ENCODE peak calls at places on chromosomes 5 and 9, in five cellular contexts. One of them, this sample, is unnamed.

GRCh38 chr9:89601306-89601705 is 3.5 kb upstream of the GADD45G start:
- DNase-seq in transverse colon: no peak
- DNase-seq in colonic mucosa: no peak
- DNase-seq in suprapubic skin: no peak
- DNase-seq in fibroblast of lung: no peak
- DNase-seq in this sample: no peak

GRCh38 chr5:1554410-1554967 is 30.7 kb upstream of the LPCAT1 start:
- DNase-seq in transverse colon: no peak
- DNase-seq in colonic mucosa: peak; percentile 12
- DNase-seq in suprapubic skin: no peak
- DNase-seq in fibroblast of lung: no peak
- DNase-seq in this sample: peak; percentile 46

GRCh38 chr9:94014066-94014654 is 59.0 kb upstream of the BARX1 start:
- DNase-seq in transverse colon: no peak
- DNase-seq in colonic mucosa: no peak
- DNase-seq in suprapubic skin: no peak
- DNase-seq in fibroblast of lung: peak; percentile 34
- DNase-seq in this sample: no peak

GRCh38 chr5:83474986-83475385 is 3.4 kb downstream of the VCAN start:
- DNase-seq in transverse colon: no peak
- DNase-seq in colonic mucosa: no peak
- DNase-seq in suprapubic skin: no peak
- DNase-seq in fibroblast of lung: no peak
- DNase-seq in this sample: no peak

GRCh38 chr5:141692919-141693848 is 11.2 kb upstream of the ARAP3 start:
- DNase-seq in transverse colon: no peak
- DNase-seq in colonic mucosa: no peak
- DNase-seq in suprapubic skin: no peak
- DNase-seq in fibroblast of lung: peak; percentile 69
- DNase-seq in this sample: no peak

GRCh38 chr5:149473441-149473840 is 77.8 kb downstream of the CSNK1A1 start:
- DNase-seq in transverse colon: peak; percentile 11
- DNase-seq in colonic mucosa: no peak
- DNase-seq in suprapubic skin: no peak
- DNase-seq in fibroblast of lung: no peak
- DNase-seq in this sample: no peak

GRCh38 chr5:170092702-170093101 is 13.0 kb upstream of the FOXI1 start:
- DNase-seq in transverse colon: no peak
- DNase-seq in colonic mucosa: no peak
- DNase-seq in suprapubic skin: no peak
- DNase-seq in fibroblast of lung: no peak
- DNase-seq in this sample: no peak

GRCh38 chr5:56358703-56359428 is 125.7 kb upstream of the ANKRD55 start:
- DNase-seq in transverse colon: no peak
- DNase-seq in colonic mucosa: no peak
- DNase-seq in suprapubic skin: no peak
- DNase-seq in fibroblast of lung: peak; percentile 58
- DNase-seq in this sample: peak; percentile 44

GRCh38 chr5:141747152-141747640 is 65.2 kb upstream of the ARAP3 start:
- DNase-seq in transverse colon: peak; percentile 51
- DNase-seq in colonic mucosa: peak; percentile 34
- DNase-seq in suprapubic skin: no peak
- DNase-seq in fibroblast of lung: peak; percentile 46
- DNase-seq in this sample: no peak

GRCh38 chr9:114662081-114662989 is 4.7 kb upstream of the TEX53 start:
- DNase-seq in transverse colon: peak; percentile 54
- DNase-seq in colonic mucosa: peak; percentile 63
- DNase-seq in suprapubic skin: no peak
- DNase-seq in fibroblast of lung: no peak
- DNase-seq in this sample: no peak

GRCh38 chr9:114860187-114860586 is 54.3 kb upstream of the TNFSF15 start:
- DNase-seq in transverse colon: no peak
- DNase-seq in colonic mucosa: no peak
- DNase-seq in suprapubic skin: no peak
- DNase-seq in fibroblast of lung: no peak
- DNase-seq in this sample: no peak

GRCh38 chr9:87148391-87149237 is 201.3 kb upstream of the GAS1 start:
- DNase-seq in transverse colon: peak; percentile 52
- DNase-seq in colonic mucosa: peak; percentile 45
- DNase-seq in suprapubic skin: peak; percentile 91
- DNase-seq in fibroblast of lung: peak; percentile 80
- DNase-seq in this sample: no peak

GRCh38 chr5:123599171-123599570 is 87.2 kb downstream of the CSNK1G3 start:
- DNase-seq in transverse colon: no peak
- DNase-seq in colonic mucosa: no peak
- DNase-seq in suprapubic skin: no peak
- DNase-seq in fibroblast of lung: no peak
- DNase-seq in this sample: no peak

GRCh38 chr5:132428147-132428482 is 58.6 kb downstream of the SLC22A5 start:
- DNase-seq in transverse colon: no peak
- DNase-seq in colonic mucosa: no peak
- DNase-seq in suprapubic skin: no peak
- DNase-seq in fibroblast of lung: no peak
- DNase-seq in this sample: no peak
- H3K27ac ChIP-seq in transverse colon: peak overlapping the region; percentile 96
- H3K27ac ChIP-seq in colonic mucosa: peak overlapping the region; percentile 94
- H3K27ac ChIP-seq in suprapubic skin: peak overlapping the region; percentile 44
- H3K27ac ChIP-seq in fibroblast of lung: peak overlapping the region; percentile 99
- H3K27ac ChIP-seq in this sample: peak overlapping the region; percentile 87

GRCh38 chr5:143396353-143396940 is 7.0 kb downstream of the NR3C1 start:
- DNase-seq in transverse colon: no peak
- DNase-seq in colonic mucosa: no peak
- DNase-seq in suprapubic skin: no peak
- DNase-seq in fibroblast of lung: no peak
- DNase-seq in this sample: no peak
- H3K4me1 ChIP-seq in transverse colon: peaks cover 29% of the 10 kb centered on the region
- H3K4me1 ChIP-seq in colonic mucosa: no peaks in the 10 kb centered on the region
- H3K4me1 ChIP-seq in suprapubic skin: peaks cover 88% of the 10 kb centered on the region
- H3K4me1 ChIP-seq in fibroblast of lung: peaks cover 6% of the 10 kb centered on the region
- H3K4me1 ChIP-seq in this sample: peaks cover 68% of the 10 kb centered on the region

GRCh38 chr5:172830275-172830799 is 3.7 kb upstream of the ERGIC1 start:
- DNase-seq in transverse colon: no peak
- DNase-seq in colonic mucosa: no peak
- DNase-seq in suprapubic skin: no peak
- DNase-seq in fibroblast of lung: no peak
- DNase-seq in this sample: no peak
- H3K27ac ChIP-seq in transverse colon: no peak overlapping the region
- H3K27ac ChIP-seq in colonic mucosa: no peak overlapping the region
- H3K27ac ChIP-seq in suprapubic skin: no peak overlapping the region
- H3K27ac ChIP-seq in fibroblast of lung: peak overlapping the region; percentile 84
- H3K27ac ChIP-seq in this sample: no peak overlapping the region

DNA sequence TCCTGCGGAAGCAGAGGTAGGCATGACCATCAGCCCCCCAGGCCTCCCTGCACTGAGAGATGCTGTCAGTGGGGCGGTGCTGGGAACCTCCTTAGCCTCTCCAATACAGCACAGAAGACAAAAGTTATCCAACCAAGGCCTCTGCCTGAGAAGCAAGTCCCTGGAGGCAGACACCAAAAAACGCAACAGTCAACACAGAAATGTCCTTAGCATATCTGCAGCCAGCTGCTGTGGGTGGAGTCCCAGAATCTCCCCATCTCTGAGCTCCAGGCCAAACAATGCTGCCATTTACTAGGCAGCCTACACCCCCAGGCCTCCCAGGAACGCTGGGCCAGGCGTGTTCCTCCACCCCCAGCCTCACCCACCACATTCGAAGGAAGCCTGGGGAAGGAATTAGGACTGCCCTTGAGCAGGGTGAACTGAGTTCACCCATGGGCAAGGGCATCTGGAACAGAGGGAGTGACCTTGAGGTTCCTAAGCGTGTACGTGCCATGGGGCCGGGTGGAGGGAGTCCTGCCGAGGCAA is 43.7 kb downstream of the STK10 start:
- DNase-seq in transverse colon: peak; percentile 22
- DNase-seq in colonic mucosa: peak; percentile 35
- DNase-seq in suprapubic skin: no peak
- DNase-seq in fibroblast of lung: peak; percentile 51
- DNase-seq in this sample: no peak
- H3K4me1 ChIP-seq in transverse colon: peaks cover 27% of the 10 kb centered on the region
- H3K4me1 ChIP-seq in colonic mucosa: no peaks in the 10 kb centered on the region
- H3K4me1 ChIP-seq in suprapubic skin: peaks cover 6% of the 10 kb centered on the region
- H3K4me1 ChIP-seq in fibroblast of lung: no peaks in the 10 kb centered on the region
- H3K4me1 ChIP-seq in this sample: no peaks in the 10 kb centered on the region

GRCh38 chr9:71663931-71664459 is 104.3 kb downstream of the CEMIP2 start:
- DNase-seq in transverse colon: no peak
- DNase-seq in colonic mucosa: no peak
- DNase-seq in suprapubic skin: no peak
- DNase-seq in fibroblast of lung: peak; percentile 70
- DNase-seq in this sample: peak; percentile 45
- H3K27ac ChIP-seq in transverse colon: no peak overlapping the region
- H3K27ac ChIP-seq in colonic mucosa: no peak overlapping the region
- H3K27ac ChIP-seq in suprapubic skin: peak overlapping the region; percentile 11
- H3K27ac ChIP-seq in fibroblast of lung: no peak overlapping the region
- H3K27ac ChIP-seq in this sample: no peak overlapping the region

DNA sequence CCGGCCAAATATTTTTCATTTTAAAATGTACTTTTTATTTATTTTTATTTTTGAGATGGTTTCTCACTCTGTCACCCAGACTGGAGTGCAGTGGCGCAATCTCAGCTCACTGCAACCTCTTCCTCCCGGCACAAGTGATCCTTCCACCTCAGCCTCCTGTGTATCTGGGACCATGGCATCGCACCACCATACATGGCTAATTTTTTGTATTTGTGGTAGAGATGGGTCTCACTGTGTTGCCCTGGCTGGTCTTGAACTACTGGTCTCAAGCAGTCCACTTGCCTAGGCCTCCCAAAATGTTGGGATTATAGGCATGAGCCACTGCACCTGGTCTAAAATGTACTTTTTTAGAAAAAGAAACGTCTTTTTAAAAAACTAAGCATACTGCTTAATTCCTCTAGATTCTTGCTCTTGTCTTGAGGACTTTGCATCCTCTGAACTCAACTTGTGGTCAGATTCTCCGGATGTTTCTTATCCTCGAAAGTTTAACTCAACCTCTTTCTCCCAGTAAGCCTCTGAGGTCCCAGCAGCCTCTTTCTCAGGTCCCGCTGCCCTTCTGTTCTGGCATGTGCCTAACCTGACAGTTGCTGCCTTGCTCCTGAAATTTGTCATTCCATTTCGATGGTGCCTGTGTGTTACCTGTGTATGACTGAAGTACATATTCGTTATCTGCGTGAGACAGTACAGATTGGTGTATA is 63.0 kb downstream of the TRIO start:
- DNase-seq in transverse colon: no peak
- DNase-seq in colonic mucosa: no peak
- DNase-seq in suprapubic skin: no peak
- DNase-seq in fibroblast of lung: peak; percentile 73
- DNase-seq in this sample: no peak
- H3K4me1 ChIP-seq in transverse colon: peaks cover 70% of the 10 kb centered on the region
- H3K4me1 ChIP-seq in colonic mucosa: peaks cover 15% of the 10 kb centered on the region
- H3K4me1 ChIP-seq in suprapubic skin: peaks cover 38% of the 10 kb centered on the region
- H3K4me1 ChIP-seq in fibroblast of lung: peaks cover 37% of the 10 kb centered on the region
- H3K4me1 ChIP-seq in this sample: peaks cover 15% of the 10 kb centered on the region

DNA sequence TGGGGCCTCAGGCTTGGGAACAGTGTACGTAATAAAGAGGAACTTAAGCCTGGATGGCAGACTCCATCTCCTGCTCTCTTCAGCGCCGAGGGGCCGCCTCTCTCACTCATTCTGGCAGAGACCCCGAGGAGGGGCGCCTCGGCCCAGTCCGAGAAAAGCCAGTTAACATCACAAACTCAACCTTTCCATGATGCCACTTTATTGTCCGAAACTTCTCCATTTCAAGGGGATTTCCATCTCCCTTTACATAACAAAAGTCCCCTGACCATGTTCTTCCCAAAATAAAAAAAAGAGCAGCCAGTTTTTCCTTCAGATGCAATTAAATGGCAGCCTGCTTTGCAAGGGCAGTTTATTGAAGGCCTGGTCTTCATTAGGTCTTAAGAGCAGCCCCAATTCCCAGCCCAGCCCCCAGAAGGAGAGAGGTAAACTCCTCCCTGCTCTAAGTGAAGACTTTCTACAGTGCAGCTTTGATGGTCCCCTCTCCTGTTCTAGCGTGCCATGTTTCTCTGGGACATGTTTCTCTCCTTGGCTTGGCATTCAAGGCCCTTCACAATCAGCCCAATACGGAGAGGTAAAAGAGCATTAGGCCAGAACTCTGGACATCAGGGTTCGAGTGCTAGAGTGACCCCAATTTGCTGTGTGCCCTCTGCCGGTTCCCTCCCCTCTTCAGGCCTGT is 19.5 kb upstream of the RAB14 start:
- DNase-seq in transverse colon: no peak
- DNase-seq in colonic mucosa: no peak
- DNase-seq in suprapubic skin: no peak
- DNase-seq in fibroblast of lung: no peak
- DNase-seq in this sample: no peak
- H3K27ac ChIP-seq in transverse colon: no peak overlapping the region
- H3K27ac ChIP-seq in colonic mucosa: no peak overlapping the region
- H3K27ac ChIP-seq in suprapubic skin: no peak overlapping the region
- H3K27ac ChIP-seq in fibroblast of lung: no peak overlapping the region
- H3K27ac ChIP-seq in this sample: no peak overlapping the region

GRCh38 chr5:119333421-119333851 is 22.4 kb upstream of the TNFAIP8 start:
- DNase-seq in transverse colon: no peak
- DNase-seq in colonic mucosa: no peak
- DNase-seq in suprapubic skin: no peak
- DNase-seq in fibroblast of lung: no peak
- DNase-seq in this sample: no peak

GRCh38 chr5:119336846-119337564 is 18.8 kb upstream of the TNFAIP8 start:
- DNase-seq in transverse colon: no peak
- DNase-seq in colonic mucosa: no peak
- DNase-seq in suprapubic skin: no peak
- DNase-seq in fibroblast of lung: no peak
- DNase-seq in this sample: no peak

GRCh38 chr5:119335261-119335677 is 20.6 kb upstream of the TNFAIP8 start:
- DNase-seq in transverse colon: no peak
- DNase-seq in colonic mucosa: no peak
- DNase-seq in suprapubic skin: no peak
- DNase-seq in fibroblast of lung: no peak
- DNase-seq in this sample: no peak

GRCh38 chr5:119338326-119338957 is 17.4 kb upstream of the TNFAIP8 start:
- DNase-seq in transverse colon: no peak
- DNase-seq in colonic mucosa: no peak
- DNase-seq in suprapubic skin: no peak
- DNase-seq in fibroblast of lung: no peak
- DNase-seq in this sample: no peak

DNA sequence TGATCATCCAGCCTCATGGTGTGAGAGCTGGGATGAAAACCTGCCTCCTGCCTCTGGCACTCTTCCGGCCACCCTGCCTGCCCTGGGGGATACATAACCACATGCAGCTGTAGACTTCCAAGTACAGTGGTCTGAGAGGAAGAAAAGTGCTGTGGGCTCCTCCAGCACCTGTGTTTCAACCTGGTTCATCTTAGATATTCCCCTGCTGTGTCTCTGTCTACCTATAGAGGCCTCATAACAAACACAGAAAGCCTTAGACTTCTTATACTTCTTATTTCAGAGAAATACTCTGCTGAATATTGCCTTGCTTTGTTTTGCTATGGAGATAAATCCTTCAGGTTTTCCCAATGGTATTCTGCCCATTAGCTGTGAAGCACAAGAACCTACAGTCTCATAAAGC is 19.6 kb upstream of the TNFAIP8 start:
- DNase-seq in transverse colon: no peak
- DNase-seq in colonic mucosa: no peak
- DNase-seq in suprapubic skin: no peak
- DNase-seq in fibroblast of lung: no peak
- DNase-seq in this sample: no peak
- H3K4me1 ChIP-seq in transverse colon: peaks cover 22% of the 10 kb centered on the region
- H3K4me1 ChIP-seq in colonic mucosa: no peaks in the 10 kb centered on the region
- H3K4me1 ChIP-seq in suprapubic skin: peaks cover 59% of the 10 kb centered on the region
- H3K4me1 ChIP-seq in fibroblast of lung: peaks cover 2% of the 10 kb centered on the region
- H3K4me1 ChIP-seq in this sample: no peaks in the 10 kb centered on the region